ENCODE peak calls at places on chromosomes 5 and 9, in four cellular contexts. L is CD4-positive, CD25-positive, alpha-beta regulatory T cell; P is K562; E is astrocyte of the cerebellum. Q is an unnamed sample.

GRCh38 chr5:7848296-7848695 is 2.6 kb downstream of the CFAP90 start:
- DNase-seq in P (no peak), E (no peak), L (no peak), Q (peak; percentile 36)

GRCh38 chr9:36007309-36007708 is 29.4 kb upstream of the RECK start:
- DNase-seq in L (no peak), E (no peak), P (no peak), Q (no peak)

GRCh38 chr9:85995097-85995496 is 54.2 kb downstream of the NAA35 start:
- DNase-seq in L (no peak), P (no peak), E (no peak), Q (no peak)

GRCh38 chr5:74685979-74686631 is 1.1 kb downstream of the HEXB start:
- DNase-seq in E (no peak), P (peak; percentile 64), L (peak; percentile 15), Q (no peak)

GRCh38 chr5:34045996-34046395 is 3.0 kb upstream of the C1QTNF3 start:
- DNase-seq in L (no peak), P (no peak), E (no peak), Q (peak; percentile 49)

GRCh38 chr5:124043456-124043855 is 531.5 kb downstream of the CSNK1G3 start:
- DNase-seq in L (no peak), P (no peak), E (no peak), Q (no peak)

GRCh38 chr5:110478899-110479298 is 247.6 kb downstream of the TMEM232 start:
- DNase-seq in P (no peak), L (no peak), E (peak; percentile 95), Q (peak; percentile 72)

GRCh38 chr5:56422060-56422762 is 189.1 kb upstream of the ANKRD55 start:
- DNase-seq in L (no peak), P (no peak), E (no peak), Q (no peak)

GRCh38 chr9:136354592-136355085 is 8.9 kb downstream of the DNLZ start:
- DNase-seq in L (no peak), P (peak; percentile 31), E (no peak), Q (no peak)

GRCh38 chr9:132769895-132770774 is 99.9 kb downstream of the GTF3C4 start:
- DNase-seq in L (peak; percentile 79), E (no peak), P (no peak), Q (no peak)

GRCh38 chr5:158691576-158691975 is 408.1 kb downstream of the EBF1 start:
- DNase-seq in P (no peak), E (no peak), L (no peak), Q (no peak)

GRCh38 chr5:17203329-17204132 is 13.9 kb upstream of the BASP1 start:
- DNase-seq in P (peak; percentile 56), L (peak; percentile 39), E (peak; percentile 66), Q (no peak)

GRCh38 chr9:98523231-98523901 is 185.4 kb downstream of the GABBR2 start:
- DNase-seq in E (no peak), L (no peak), P (peak; percentile 37), Q (no peak)

GRCh38 chr5:19369048-19369447 is 619.0 kb downstream of the CDH18 start:
- DNase-seq in P (no peak), E (no peak), L (no peak), Q (no peak)

GRCh38 chr5:5788793-5789192 is 366.3 kb downstream of the ICE1 start:
- DNase-seq in E (no peak), L (no peak), P (no peak), Q (no peak)

GRCh38 chr9:113395000-113395861 is 5.9 kb downstream of the ALAD start:
- DNase-seq in L (no peak), E (no peak), P (no peak), Q (no peak)

GRCh38 chr9:110141118-110141797 is 66.7 kb downstream of the C9orf152 start:
- DNase-seq in L (no peak), P (no peak), E (peak; percentile 95), Q (peak; percentile 98)

GRCh38 chr9:94921072-94921471 is 194.6 kb downstream of the AOPEP start:
- DNase-seq in E (no peak), P (no peak), L (no peak), Q (no peak)

GRCh38 chr9:126722922-126723806 is 81.7 kb upstream of the ZBTB43 start:
- DNase-seq in P (peak; percentile 71), E (no peak), L (peak; percentile 92), Q (no peak)

GRCh38 chr5:133635051-133635450 is 22.7 kb upstream of the FSTL4 start:
- DNase-seq in P (no peak), E (peak; percentile 70), L (no peak), Q (peak; percentile 12)

GRCh38 chr5:147822686-147823491 is 8.6 kb downstream of the SPINK1 start:
- DNase-seq in L (peak; percentile 59), P (peak; percentile 23), E (peak; percentile 72), Q (peak; percentile 23)

GRCh38 chr5:80076131-80077101 is 41.3 kb downstream of the THBS4 start:
- DNase-seq in P (peak; percentile 51), L (no peak), E (no peak), Q (no peak)

GRCh38 chr5:127513571-127513970 is 3.9 kb upstream of the PRRC1 start:
- DNase-seq in E (no peak), P (no peak), L (no peak), Q (no peak)

GRCh38 chr9:122609810-122610209 is 4.7 kb upstream of the OR1Q1 start:
- DNase-seq in P (no peak), E (no peak), L (no peak), Q (no peak)

GRCh38 chr5:139776856-139777255 is 18.8 kb upstream of the PSD2 start:
- DNase-seq in P (no peak), L (no peak), E (no peak), Q (no peak)

GRCh38 chr5:8561854-8562253 is 692.9 kb downstream of the MTRR start:
- DNase-seq in P (no peak), L (no peak), E (no peak), Q (no peak)

GRCh38 chr9:93205045-93205768 is 21.3 kb downstream of the WNK2 start:
- DNase-seq in P (no peak), E (no peak), L (peak; percentile 23), Q (no peak)

GRCh38 chr5:170221319-170221718 is 11.5 kb upstream of the C5orf58 start:
- DNase-seq in E (no peak), P (no peak), L (no peak), Q (peak; percentile 4)

GRCh38 chr9:6428940-6429889 is 16.2 kb downstream of the UHRF2 start:
- DNase-seq in P (no peak), L (peak; percentile 64), E (no peak), Q (no peak)

GRCh38 chr9:27368317-27368985 is 71.5 kb upstream of the EQTN start:
- DNase-seq in L (no peak), E (peak; percentile 19), P (no peak), Q (peak; percentile 32)

GRCh38 chr5:137492321-137492720 is 6.8 kb downstream of the SPOCK1 start:
- DNase-seq in P (no peak), E (peak; percentile 80), L (no peak), Q (peak; percentile 32)

GRCh38 chr9:37929441-37929895 is 25.5 kb upstream of the SLC25A51 start:
- DNase-seq in L (no peak), E (no peak), P (no peak), Q (no peak)

GRCh38 chr5:114311943-114312342 is 49.9 kb upstream of the KCNN2 start:
- DNase-seq in P (no peak), L (no peak), E (no peak), Q (no peak)

GRCh38 chr9:35791321-35791921 is at the start of gene NPR2:
- DNase-seq in P (no peak), L (no peak), E (no peak), Q (no peak)

GRCh38 chr9:35691325-35691631 is 1.6 kb upstream of the TPM2 start:
- DNase-seq in L (no peak), E (no peak), P (no peak), Q (no peak)

DNA sequence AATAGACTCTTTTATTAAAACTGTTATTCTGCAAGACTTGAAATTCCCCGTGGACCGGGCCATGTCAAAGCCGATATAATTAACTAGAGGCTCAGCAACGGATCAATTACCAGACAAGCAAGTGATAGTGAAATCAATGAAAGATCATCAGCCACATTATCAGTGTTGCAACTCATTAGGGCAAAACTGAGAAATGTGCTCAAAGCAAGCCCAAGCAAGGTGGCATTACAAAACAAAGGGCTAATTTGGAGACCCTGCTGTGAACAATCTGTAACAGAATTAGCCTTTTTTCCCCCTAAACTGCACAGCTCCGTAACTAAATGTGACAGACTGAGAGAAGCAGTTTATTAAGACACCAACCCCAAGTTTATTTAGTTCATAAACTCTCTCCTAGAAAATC is 140.3 kb downstream of the BNC2 start:
- DNase-seq in P (no peak), E (no peak), L (no peak), Q (no peak)
- H3K4me3 ChIP-seq in P (no peak overlapping the region), E (no peak overlapping the region), L (no peak overlapping the region), Q (no peak overlapping the region)

GRCh38 chr5:180829711-180830110 is 27.1 kb upstream of the MGAT1 start:
- DNase-seq in P (no peak), L (no peak), E (no peak), Q (no peak)
- H3K4me3 ChIP-seq in P (no peak overlapping the region), L (peak overlapping the region; percentile 89), E (no peak overlapping the region), Q (no peak overlapping the region)

GRCh38 chr5:42612997-42613396 is 143.6 kb upstream of the CCDC152 start:
- DNase-seq in E (peak; percentile 60), L (no peak), P (no peak), Q (peak; percentile 72)
- H3K4me3 ChIP-seq in E (no peak overlapping the region), L (no peak overlapping the region), P (no peak overlapping the region), Q (no peak overlapping the region)

DNA sequence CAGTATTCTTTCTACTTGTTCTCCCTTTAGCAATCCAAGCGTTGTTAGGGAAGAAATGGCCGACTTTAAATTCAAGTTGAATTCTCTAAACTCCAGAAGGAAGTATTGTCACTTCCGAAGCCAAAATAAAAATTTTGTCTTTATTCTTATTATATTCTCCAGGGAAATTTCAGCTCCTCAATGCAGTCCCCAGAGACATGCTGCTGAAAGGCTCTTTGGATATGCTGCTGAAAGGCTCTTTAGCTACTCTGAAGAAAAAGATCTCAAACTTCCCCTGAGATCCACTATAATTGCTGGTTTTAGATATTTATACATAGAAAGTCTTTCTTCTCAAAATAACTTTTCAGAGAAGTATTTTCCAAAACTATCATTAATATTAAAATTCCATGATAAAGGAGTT is 92.3 kb upstream of the PARP8 start:
- DNase-seq in E (no peak), L (no peak), P (no peak), Q (no peak)
- H3K4me3 ChIP-seq in E (no peak overlapping the region), L (peak overlapping the region; percentile 42), P (no peak overlapping the region), Q (no peak overlapping the region)

Q was measured in skeletal muscle cell.